ENCODE peak calls at places on chromosomes 5 and 9, in five cellular contexts. R is NCI-H1417 treated with DMSO at 0.1 percent for 48 hours; O is C1 segment of cervical spinal cord; E is cerebellum; L is activated T-helper 1 cell treated with anti-CD3 and anti-CD28 coated beads, Interleukin-2, amount 50 U/mL, for 16 hours. C is an unnamed sample.

GRCh38 chr5:142720561-142721275 is 34.8 kb upstream of the FGF1 start:
- DNase-seq in R (peak; percentile 51), O (no peak), E (peak; percentile 34), L (no peak), C (no peak)

GRCh38 chr9:101485873-101486692 is 47.6 kb upstream of the RNF20 start:
- DNase-seq in R (peak; percentile 42), O (no peak), E (peak; percentile 56), L (no peak), C (no peak)

GRCh38 chr9:86676426-86676825 is 270.9 kb downstream of the GAS1 start:
- DNase-seq in R (no peak), O (no peak), E (no peak), L (no peak), C (no peak)

GRCh38 chr5:179209359-179210150 is 135.7 kb downstream of the ADAMTS2 start:
- DNase-seq in R (no peak), O (no peak), E (no peak), L (no peak), C (no peak)

GRCh38 chr5:107400328-107400727 is 270.4 kb downstream of the EFNA5 start:
- DNase-seq in R (no peak), O (no peak), E (no peak), L (no peak), C (no peak)

GRCh38 chr5:12204761-12205160 is 300.5 kb upstream of the CTNND2 start:
- DNase-seq in R (no peak), O (no peak), E (no peak), L (no peak), C (no peak)

GRCh38 chr5:141494761-141495455 is 6.0 kb downstream of the PCDHGC5 start:
- DNase-seq in R (no peak), O (no peak), E (peak; percentile 51), L (no peak), C (no peak)

GRCh38 chr5:172849636-172850453 is 15.8 kb downstream of the ERGIC1 start:
- DNase-seq in R (no peak), O (no peak), E (no peak), L (no peak), C (no peak)

GRCh38 chr9:121331992-121332685 is 37.9 kb downstream of the STOM start:
- DNase-seq in R (no peak), O (no peak), E (no peak), L (no peak), C (no peak)

GRCh38 chr9:93948456-93949072 is 6.6 kb downstream of the BARX1 start:
- DNase-seq in R (no peak), O (no peak), E (no peak), L (no peak), C (no peak)

GRCh38 chr9:73050887-73051550 is 98.2 kb upstream of the ALDH1A1 start:
- DNase-seq in R (no peak), O (no peak), E (no peak), L (no peak), C (no peak)

GRCh38 chr9:38062498-38063362 is 6.3 kb downstream of the SHB start:
- DNase-seq in R (no peak), O (no peak), E (no peak), L (no peak), C (no peak)

GRCh38 chr5:160450164-160450932 is 28.7 kb downstream of the PTTG1 start:
- DNase-seq in R (no peak), O (no peak), E (no peak), L (no peak), C (no peak)

GRCh38 chr9:128638580-128638979 is 18.1 kb downstream of the DYNC2I2 start:
- DNase-seq in R (no peak), O (no peak), E (no peak), L (no peak), C (no peak)

GRCh38 chr9:119968837-119969707 is 599.8 kb upstream of the BRINP1 start:
- DNase-seq in R (peak; percentile 44), O (peak; percentile 45), E (peak; percentile 86), L (no peak), C (peak; percentile 83)

GRCh38 chr9:113526231-113526746 is 62.8 kb downstream of the RGS3 start:
- DNase-seq in R (no peak), O (no peak), E (no peak), L (no peak), C (no peak)

GRCh38 chr5:178637356-178638069 is 10.7 kb upstream of the CLK4 start:
- DNase-seq in R (no peak), O (no peak), E (no peak), L (no peak), C (no peak)

GRCh38 chr5:59416441-59416840 is 477.1 kb downstream of the PDE4D start:
- DNase-seq in R (no peak), O (no peak), E (no peak), L (no peak), C (no peak)

GRCh38 chr9:126417007-126417406 is 90.4 kb downstream of the MVB12B start:
- DNase-seq in R (peak; percentile 79), O (no peak), E (no peak), L (no peak), C (no peak)

GRCh38 chr5:74232281-74232680 is 408.2 kb downstream of the ENC1 start:
- DNase-seq in R (no peak), O (no peak), E (no peak), L (no peak), C (no peak)

GRCh38 chr5:131068893-131069643 is 96.0 kb downstream of the HINT1 start:
- DNase-seq in R (no peak), O (peak; percentile 8), E (no peak), L (peak; percentile 21), C (peak; percentile 1)

GRCh38 chr5:149007174-149007573 is 55.7 kb downstream of the SH3TC2 start:
- DNase-seq in R (no peak), O (no peak), E (no peak), L (no peak), C (no peak)

C was measured in nucleus accumbens.